ENCODE peak calls at places on chromosomes 7 and 10, in eight cellular contexts. One of them, this sample, is unnamed.

GRCh38 chr10:58104419-58104818 is 163.3 kb downstream of the IPMK start:
- DNase-seq in NCI-H345: no peak
- DNase-seq in anterior cingulate cortex: no peak
- DNase-seq in endothelial cell: no peak
- DNase-seq in cortex of kidney: no peak
- DNase-seq in NCI-H1105: no peak
- DNase-seq in naive thymus-derived CD4-positive, alpha-beta T cell: no peak
- DNase-seq in GM13976: no peak
- DNase-seq in this sample: no peak

GRCh38 chr10:53006663-53007610 is 234.4 kb upstream of the MBL2 start:
- DNase-seq in NCI-H345: peak
- DNase-seq in anterior cingulate cortex: no peak
- DNase-seq in endothelial cell: no peak
- DNase-seq in cortex of kidney: no peak
- DNase-seq in NCI-H1105: no peak
- DNase-seq in naive thymus-derived CD4-positive, alpha-beta T cell: no peak
- DNase-seq in GM13976: no peak
- DNase-seq in this sample: no peak

GRCh38 chr7:75611557-75612178 is 119.5 kb downstream of the SPDYE5 start:
- DNase-seq in NCI-H345: no peak
- DNase-seq in anterior cingulate cortex: peak
- DNase-seq in endothelial cell: peak
- DNase-seq in cortex of kidney: no peak
- DNase-seq in NCI-H1105: no peak
- DNase-seq in naive thymus-derived CD4-positive, alpha-beta T cell: no peak
- DNase-seq in GM13976: no peak
- DNase-seq in this sample: peak

GRCh38 chr10:953836-954235 is 22.3 kb upstream of the LARP4B start:
- DNase-seq in NCI-H345: no peak
- DNase-seq in anterior cingulate cortex: no peak
- DNase-seq in endothelial cell: no peak
- DNase-seq in cortex of kidney: no peak
- DNase-seq in NCI-H1105: no peak
- DNase-seq in naive thymus-derived CD4-positive, alpha-beta T cell: no peak
- DNase-seq in GM13976: no peak
- DNase-seq in this sample: no peak

GRCh38 chr7:132464740-132465139 is 111.5 kb downstream of the PLXNA4 start:
- DNase-seq in NCI-H345: no peak
- DNase-seq in anterior cingulate cortex: no peak
- DNase-seq in endothelial cell: no peak
- DNase-seq in cortex of kidney: no peak
- DNase-seq in NCI-H1105: no peak
- DNase-seq in naive thymus-derived CD4-positive, alpha-beta T cell: no peak
- DNase-seq in GM13976: no peak
- DNase-seq in this sample: no peak

GRCh38 chr10:53839437-53840039 is 961.5 kb downstream of the PCDH15 start:
- DNase-seq in NCI-H345: no peak
- DNase-seq in anterior cingulate cortex: no peak
- DNase-seq in endothelial cell: no peak
- DNase-seq in cortex of kidney: no peak
- DNase-seq in NCI-H1105: no peak
- DNase-seq in naive thymus-derived CD4-positive, alpha-beta T cell: no peak
- DNase-seq in GM13976: no peak
- DNase-seq in this sample: no peak

GRCh38 chr10:97770265-97770664 is 1.5 kb downstream of the SFRP5 start:
- DNase-seq in NCI-H345: no peak
- DNase-seq in anterior cingulate cortex: no peak
- DNase-seq in endothelial cell: no peak
- DNase-seq in cortex of kidney: no peak
- DNase-seq in NCI-H1105: no peak
- DNase-seq in naive thymus-derived CD4-positive, alpha-beta T cell: no peak
- DNase-seq in GM13976: no peak
- DNase-seq in this sample: no peak

GRCh38 chr10:93152136-93152535 is 78.4 kb downstream of the CYP26A1 start:
- DNase-seq in NCI-H345: no peak
- DNase-seq in anterior cingulate cortex: no peak
- DNase-seq in endothelial cell: no peak
- DNase-seq in cortex of kidney: no peak
- DNase-seq in NCI-H1105: no peak
- DNase-seq in naive thymus-derived CD4-positive, alpha-beta T cell: no peak
- DNase-seq in GM13976: no peak
- DNase-seq in this sample: no peak

GRCh38 chr10:99895867-99896266 is 113.4 kb downstream of the ABCC2 start:
- DNase-seq in NCI-H345: no peak
- DNase-seq in anterior cingulate cortex: no peak
- DNase-seq in endothelial cell: no peak
- DNase-seq in cortex of kidney: no peak
- DNase-seq in NCI-H1105: no peak
- DNase-seq in naive thymus-derived CD4-positive, alpha-beta T cell: no peak
- DNase-seq in GM13976: no peak
- DNase-seq in this sample: no peak

GRCh38 chr7:155992974-155993373 is 180.7 kb upstream of the SHH start:
- DNase-seq in NCI-H345: no peak
- DNase-seq in anterior cingulate cortex: no peak
- DNase-seq in endothelial cell: no peak
- DNase-seq in cortex of kidney: no peak
- DNase-seq in NCI-H1105: no peak
- DNase-seq in naive thymus-derived CD4-positive, alpha-beta T cell: no peak
- DNase-seq in GM13976: no peak
- DNase-seq in this sample: no peak

GRCh38 chr10:3131098-3131497 is 41.5 kb downstream of the PITRM1 start:
- DNase-seq in NCI-H345: no peak
- DNase-seq in anterior cingulate cortex: no peak
- DNase-seq in endothelial cell: no peak
- DNase-seq in cortex of kidney: no peak
- DNase-seq in NCI-H1105: no peak
- DNase-seq in naive thymus-derived CD4-positive, alpha-beta T cell: no peak
- DNase-seq in GM13976: no peak
- DNase-seq in this sample: no peak

GRCh38 chr7:125383324-125383723 is 453.7 kb upstream of the POT1 start:
- DNase-seq in NCI-H345: no peak
- DNase-seq in anterior cingulate cortex: no peak
- DNase-seq in endothelial cell: no peak
- DNase-seq in cortex of kidney: no peak
- DNase-seq in NCI-H1105: no peak
- DNase-seq in naive thymus-derived CD4-positive, alpha-beta T cell: no peak
- DNase-seq in GM13976: peak
- DNase-seq in this sample: no peak

GRCh38 chr10:32616438-32616837 is 170.5 kb downstream of the CCDC7 start:
- DNase-seq in NCI-H345: no peak
- DNase-seq in anterior cingulate cortex: no peak
- DNase-seq in endothelial cell: no peak
- DNase-seq in cortex of kidney: no peak
- DNase-seq in NCI-H1105: no peak
- DNase-seq in naive thymus-derived CD4-positive, alpha-beta T cell: no peak
- DNase-seq in GM13976: no peak
- DNase-seq in this sample: no peak

GRCh38 chr7:30937426-30937825 is 25.8 kb downstream of the AQP1 start:
- DNase-seq in NCI-H345: no peak
- DNase-seq in anterior cingulate cortex: no peak
- DNase-seq in endothelial cell: no peak
- DNase-seq in cortex of kidney: no peak
- DNase-seq in NCI-H1105: no peak
- DNase-seq in naive thymus-derived CD4-positive, alpha-beta T cell: no peak
- DNase-seq in GM13976: no peak
- DNase-seq in this sample: no peak

GRCh38 chr10:25557136-25557535 is 376.9 kb upstream of the MYO3A start:
- DNase-seq in NCI-H345: no peak
- DNase-seq in anterior cingulate cortex: no peak
- DNase-seq in endothelial cell: no peak
- DNase-seq in cortex of kidney: no peak
- DNase-seq in NCI-H1105: no peak
- DNase-seq in naive thymus-derived CD4-positive, alpha-beta T cell: no peak
- DNase-seq in GM13976: no peak
- DNase-seq in this sample: no peak

GRCh38 chr7:159227433-159227832 is 82.8 kb upstream of the VIPR2 start:
- DNase-seq in NCI-H345: no peak
- DNase-seq in anterior cingulate cortex: no peak
- DNase-seq in endothelial cell: no peak
- DNase-seq in cortex of kidney: no peak
- DNase-seq in NCI-H1105: no peak
- DNase-seq in naive thymus-derived CD4-positive, alpha-beta T cell: no peak
- DNase-seq in GM13976: no peak
- DNase-seq in this sample: no peak

GRCh38 chr7:69232445-69233376 is 365.6 kb upstream of the AUTS2 start:
- DNase-seq in NCI-H345: peak
- DNase-seq in anterior cingulate cortex: no peak
- DNase-seq in endothelial cell: no peak
- DNase-seq in cortex of kidney: no peak
- DNase-seq in NCI-H1105: peak
- DNase-seq in naive thymus-derived CD4-positive, alpha-beta T cell: no peak
- DNase-seq in GM13976: no peak
- DNase-seq in this sample: no peak

GRCh38 chr7:88399036-88399435 is 92.3 kb upstream of the STEAP4 start:
- DNase-seq in NCI-H345: no peak
- DNase-seq in anterior cingulate cortex: no peak
- DNase-seq in endothelial cell: no peak
- DNase-seq in cortex of kidney: no peak
- DNase-seq in NCI-H1105: no peak
- DNase-seq in naive thymus-derived CD4-positive, alpha-beta T cell: no peak
- DNase-seq in GM13976: no peak
- DNase-seq in this sample: no peak

GRCh38 chr10:5512881-5513698 is 11.7 kb upstream of the CALML3 start:
- DNase-seq in NCI-H345: no peak
- DNase-seq in anterior cingulate cortex: no peak
- DNase-seq in endothelial cell: no peak
- DNase-seq in cortex of kidney: no peak
- DNase-seq in NCI-H1105: no peak
- DNase-seq in naive thymus-derived CD4-positive, alpha-beta T cell: no peak
- DNase-seq in GM13976: no peak
- DNase-seq in this sample: no peak

GRCh38 chr10:5509236-5509635 is 9.9 kb upstream of the CALML5 start:
- DNase-seq in NCI-H345: peak
- DNase-seq in anterior cingulate cortex: no peak
- DNase-seq in endothelial cell: no peak
- DNase-seq in cortex of kidney: no peak
- DNase-seq in NCI-H1105: no peak
- DNase-seq in naive thymus-derived CD4-positive, alpha-beta T cell: no peak
- DNase-seq in GM13976: no peak
- DNase-seq in this sample: no peak

GRCh38 chr7:22989646-22990587 is 24.0 kb downstream of the HYCC1 start:
- DNase-seq in NCI-H345: no peak
- DNase-seq in anterior cingulate cortex: no peak
- DNase-seq in endothelial cell: no peak
- DNase-seq in cortex of kidney: no peak
- DNase-seq in NCI-H1105: no peak
- DNase-seq in naive thymus-derived CD4-positive, alpha-beta T cell: no peak
- DNase-seq in GM13976: no peak
- DNase-seq in this sample: no peak

GRCh38 chr10:123491692-123492415 is 174.3 kb upstream of the GPR26 start:
- DNase-seq in NCI-H345: peak
- DNase-seq in anterior cingulate cortex: no peak
- DNase-seq in endothelial cell: no peak
- DNase-seq in cortex of kidney: no peak
- DNase-seq in NCI-H1105: no peak
- DNase-seq in naive thymus-derived CD4-positive, alpha-beta T cell: no peak
- DNase-seq in GM13976: no peak
- DNase-seq in this sample: no peak

GRCh38 chr10:124520553-124521428 is 59.2 kb downstream of the LHPP start:
- DNase-seq in NCI-H345: no peak
- DNase-seq in anterior cingulate cortex: no peak
- DNase-seq in endothelial cell: no peak
- DNase-seq in cortex of kidney: no peak
- DNase-seq in NCI-H1105: no peak
- DNase-seq in naive thymus-derived CD4-positive, alpha-beta T cell: no peak
- DNase-seq in GM13976: no peak
- DNase-seq in this sample: no peak